ENCODE peak calls at places on chromosomes 3 and 15, in eight cellular contexts. C is GM06990, D is H1, P is ascending aorta, W is cardiac muscle cell, J is left lung, V is AG09319, R is K562. H is an unnamed sample.

GRCh38 chr3:102174312-102174712 is 260.5 kb upstream of the ZPLD1 start:
- DNase-seq in C (no peak), D (no peak), P (no peak), W (no peak), J (no peak), V (peak), R (no peak), H (no peak)

GRCh38 chr3:126130081-126130855 is 46.3 kb upstream of the SLC41A3 start:
- DNase-seq in C (no peak), D (peak), P (peak), W (no peak), J (peak), V (no peak), R (no peak), H (peak)

GRCh38 chr15:69807752-69808151 is 290.0 kb downstream of the TLE3 start:
- DNase-seq in C (no peak), D (no peak), P (no peak), W (no peak), J (no peak), V (no peak), R (no peak), H (no peak)

GRCh38 chr3:146803746-146804145 is 198.6 kb upstream of the PLSCR5 start:
- DNase-seq in C (no peak), D (no peak), P (no peak), W (no peak), J (no peak), V (peak), R (no peak), H (no peak)

GRCh38 chr3:101646726-101647125 is 30.2 kb downstream of the ZBTB11 start:
- DNase-seq in C (no peak), D (no peak), P (no peak), W (no peak), J (no peak), V (no peak), R (no peak), H (no peak)

GRCh38 chr3:182909318-182910040 is 70.9 kb downstream of the DCUN1D1 start:
- DNase-seq in C (no peak), D (no peak), P (no peak), W (peak), J (no peak), V (no peak), R (peak), H (no peak)

GRCh38 chr15:24772709-24773373 is 97.3 kb downstream of the NPAP1 start:
- DNase-seq in C (peak), D (peak), P (peak), W (no peak), J (peak), V (peak), R (peak), H (no peak)

GRCh38 chr3:128804817-128805166 is 74.6 kb upstream of the ACAD9 start:
- DNase-seq in C (no peak), D (no peak), P (no peak), W (no peak), J (no peak), V (no peak), R (no peak), H (no peak)

GRCh38 chr3:100002599-100003350 is 111.5 kb downstream of the FILIP1L start:
- DNase-seq in C (no peak), D (no peak), P (no peak), W (no peak), J (no peak), V (peak), R (no peak), H (no peak)

GRCh38 chr3:147649475-147649874 is 240.3 kb downstream of the ZIC1 start:
- DNase-seq in C (no peak), D (no peak), P (no peak), W (no peak), J (no peak), V (no peak), R (no peak), H (no peak)

GRCh38 chr15:89827821-89828220 is 13.2 kb upstream of the ANPEP start:
- DNase-seq in C (no peak), D (no peak), P (no peak), W (no peak), J (no peak), V (no peak), R (no peak), H (no peak)

GRCh38 chr3:140816804-140817203 is 124.8 kb upstream of the SLC25A36 start:
- DNase-seq in C (no peak), D (no peak), P (no peak), W (no peak), J (no peak), V (no peak), R (no peak), H (no peak)

GRCh38 chr3:133130168-133130567 is 92.0 kb downstream of the TMEM108 start:
- DNase-seq in C (no peak), D (no peak), P (no peak), W (no peak), J (peak), V (no peak), R (no peak), H (no peak)

GRCh38 chr3:101531473-101532086 is 18.6 kb upstream of the SENP7 start:
- DNase-seq in C (no peak), D (no peak), P (no peak), W (no peak), J (no peak), V (no peak), R (no peak), H (no peak)

GRCh38 chr3:45011756-45012441 is 14.2 kb upstream of the CLEC3B start:
- DNase-seq in C (no peak), D (no peak), P (peak), W (no peak), J (no peak), V (peak), R (no peak), H (no peak)

GRCh38 chr3:124246949-124247348 is 255.0 kb upstream of the ROPN1 start:
- DNase-seq in C (no peak), D (no peak), P (no peak), W (peak), J (no peak), V (no peak), R (peak), H (no peak)
- TF ChIP-seq CTCF in C (peak), D (no peak), P (peak), W (peak), J (peak), V (peak), R (peak), H (no peak)

DNA sequence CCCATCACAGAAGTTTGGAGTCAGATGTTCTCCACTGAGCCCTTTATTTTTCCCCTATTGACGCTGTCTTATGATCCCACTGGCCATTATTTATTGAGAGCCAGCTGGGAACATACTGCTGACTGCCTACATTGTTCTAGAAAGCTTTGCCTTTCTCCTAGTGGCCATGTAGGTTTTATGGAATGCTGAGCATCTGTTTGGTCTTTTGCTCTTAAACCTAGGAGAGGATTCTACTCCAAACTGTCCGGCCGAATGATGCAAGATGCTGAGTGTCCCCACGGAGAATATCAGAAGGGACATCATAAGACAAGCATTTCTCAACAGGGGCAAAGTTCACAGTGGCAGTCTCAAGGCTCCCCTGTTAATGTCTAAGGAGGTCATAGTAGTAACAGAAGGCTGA is 171.4 kb downstream of the ARRDC4 start:
- DNase-seq in C (no peak), D (no peak), P (no peak), W (no peak), J (no peak), V (no peak), R (no peak), H (no peak)
- TF ChIP-seq CTCF in C (no peak), D (no peak), P (no peak), W (no peak), J (no peak), V (no peak), R (no peak), H (no peak)

DNA sequence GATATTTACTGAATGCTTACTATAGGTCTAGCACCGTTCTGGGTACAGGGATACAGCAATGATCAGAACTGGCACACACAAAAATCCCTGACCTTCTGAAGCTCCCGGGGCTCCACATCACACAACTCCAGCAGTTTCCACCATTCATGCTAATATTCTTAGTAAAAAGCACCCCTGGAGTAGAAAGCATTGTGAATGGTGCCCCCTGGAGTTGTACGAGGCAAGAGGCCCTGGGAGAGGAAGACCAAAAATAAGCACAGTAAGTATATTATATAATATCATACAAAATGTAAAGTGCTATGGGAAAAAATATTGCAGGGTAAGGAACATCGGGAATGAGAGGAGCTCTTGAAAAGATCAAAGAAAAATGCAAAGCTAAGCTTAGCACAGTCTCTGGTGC is 790 bp upstream of the SRGAP3 start:
- DNase-seq in C (no peak), D (no peak), P (no peak), W (no peak), J (no peak), V (no peak), R (no peak), H (no peak)
- TF ChIP-seq CTCF in C (peak), D (peak), P (no peak), W (no peak), J (no peak), V (peak), R (no peak), H (no peak)

DNA sequence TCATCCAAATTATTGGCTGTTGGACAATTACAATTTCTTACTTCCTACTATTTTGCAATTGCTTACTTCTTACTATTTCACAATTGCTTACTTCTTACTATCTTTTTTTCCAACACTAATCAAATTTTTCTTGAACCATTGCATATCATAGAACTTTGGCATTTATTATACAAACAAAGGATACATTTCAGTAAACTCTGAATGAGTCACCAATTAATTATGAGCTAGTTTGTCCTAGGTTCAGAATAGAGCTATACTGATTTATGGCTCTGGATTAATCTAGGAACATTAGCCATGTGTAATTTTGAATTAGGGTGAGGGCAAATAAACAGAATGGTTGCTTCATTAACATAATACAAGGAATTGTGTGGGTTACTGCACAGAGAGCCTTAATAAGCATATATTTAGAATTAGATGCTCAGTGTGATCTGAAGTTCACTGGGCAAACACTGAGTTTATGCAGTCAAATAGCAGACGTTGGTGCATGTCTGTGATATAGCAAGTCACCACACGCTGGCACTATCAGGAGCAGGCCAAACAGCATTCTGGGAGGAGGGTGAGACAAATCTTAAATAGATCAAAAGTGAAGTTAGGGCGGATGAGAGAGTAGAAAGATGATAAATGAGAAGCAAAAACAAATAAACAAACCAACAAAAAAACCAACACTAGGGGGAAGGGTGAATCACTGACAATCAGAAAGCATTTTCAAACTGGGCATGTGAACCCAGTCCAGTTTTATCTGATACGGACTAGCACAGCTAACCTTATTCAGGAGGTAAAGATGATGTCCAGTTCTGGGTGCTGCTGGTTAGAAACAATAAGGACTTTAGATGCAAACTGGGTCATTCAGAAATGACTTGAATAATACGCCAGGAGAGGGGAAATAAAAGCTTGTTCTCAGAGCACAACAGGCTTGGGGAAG is 21.4 kb downstream of the GABRR3 start:
- DNase-seq in C (no peak), D (no peak), P (no peak), W (no peak), J (no peak), V (peak), R (no peak), H (no peak)
- TF ChIP-seq CTCF in C (no peak), D (no peak), P (no peak), W (no peak), J (no peak), V (peak), R (no peak), H (no peak)

DNA sequence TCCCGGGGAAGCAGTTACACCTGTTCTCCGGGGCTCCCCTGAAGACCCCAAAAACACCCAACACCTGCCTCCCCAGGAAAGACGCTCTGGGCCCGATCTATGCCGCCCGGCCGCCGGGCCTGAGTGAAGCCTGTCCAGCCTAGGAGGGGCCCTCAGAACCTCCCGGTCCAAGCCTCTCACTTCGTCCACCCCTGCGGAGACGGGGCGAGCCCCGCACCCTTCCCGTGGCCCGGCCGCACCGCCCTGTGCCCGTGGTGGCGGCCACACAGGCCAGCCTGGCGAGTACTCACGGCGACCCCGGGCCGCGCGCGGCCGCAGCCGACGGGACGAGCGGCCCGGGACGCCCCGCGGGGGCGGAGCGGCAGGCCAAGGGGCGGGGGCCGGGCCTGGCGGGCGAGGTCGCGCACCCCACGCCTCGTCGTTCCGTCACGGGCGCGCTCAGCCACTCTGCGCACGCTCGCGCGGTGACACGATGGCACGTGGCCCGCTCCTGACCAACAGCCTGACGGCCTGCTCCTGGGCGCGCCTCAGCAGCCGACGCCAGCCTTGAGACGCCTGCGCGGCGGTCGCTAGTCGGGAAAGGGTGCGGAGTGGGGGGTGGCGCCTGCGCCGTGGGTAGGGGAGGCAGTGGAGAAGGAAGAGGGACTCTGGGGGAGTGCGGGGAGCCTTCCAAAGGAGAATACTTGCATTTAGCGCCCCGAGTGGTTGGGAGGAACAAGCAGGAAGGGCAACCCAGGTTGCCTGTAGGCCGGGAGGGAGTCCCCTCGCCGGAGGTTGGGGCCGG is at the start of gene PARP6:
- DNase-seq in C (peak), D (peak), P (peak), W (peak), J (peak), V (peak), R (peak), H (peak)
- TF ChIP-seq CTCF in C (peak), D (peak), P (peak), W (peak), J (peak), V (peak), R (peak), H (peak)

GRCh38 chr3:43161684-43162512 is 56.0 kb upstream of the POMGNT2 start:
- DNase-seq in C (no peak), D (no peak), P (no peak), W (peak), J (no peak), V (no peak), R (no peak), H (no peak)
- TF ChIP-seq CTCF in C (peak), D (peak), P (peak), W (peak), J (peak), V (peak), R (peak), H (no peak)

GRCh38 chr3:135368781-135369180 is 573.7 kb downstream of the EPHB1 start:
- DNase-seq in C (no peak), D (no peak), P (no peak), W (no peak), J (no peak), V (no peak), R (no peak), H (no peak)
- TF ChIP-seq CTCF in C (no peak), D (no peak), P (no peak), W (no peak), J (no peak), V (no peak), R (no peak), H (no peak)

GRCh38 chr3:107633327-107634141 is 110.8 kb downstream of the BBX start:
- DNase-seq in C (peak), D (no peak), P (no peak), W (no peak), J (no peak), V (no peak), R (no peak), H (no peak)

GRCh38 chr3:107632576-107632975 is 109.8 kb downstream of the BBX start:
- DNase-seq in C (no peak), D (no peak), P (no peak), W (no peak), J (no peak), V (no peak), R (no peak), H (no peak)

GRCh38 chr3:107629556-107629955 is 106.8 kb downstream of the BBX start:
- DNase-seq in C (no peak), D (no peak), P (no peak), W (no peak), J (no peak), V (no peak), R (no peak), H (no peak)

GRCh38 chr3:107630779-107631178 is 108.0 kb downstream of the BBX start:
- DNase-seq in C (no peak), D (no peak), P (no peak), W (no peak), J (no peak), V (no peak), R (no peak), H (no peak)

DNA sequence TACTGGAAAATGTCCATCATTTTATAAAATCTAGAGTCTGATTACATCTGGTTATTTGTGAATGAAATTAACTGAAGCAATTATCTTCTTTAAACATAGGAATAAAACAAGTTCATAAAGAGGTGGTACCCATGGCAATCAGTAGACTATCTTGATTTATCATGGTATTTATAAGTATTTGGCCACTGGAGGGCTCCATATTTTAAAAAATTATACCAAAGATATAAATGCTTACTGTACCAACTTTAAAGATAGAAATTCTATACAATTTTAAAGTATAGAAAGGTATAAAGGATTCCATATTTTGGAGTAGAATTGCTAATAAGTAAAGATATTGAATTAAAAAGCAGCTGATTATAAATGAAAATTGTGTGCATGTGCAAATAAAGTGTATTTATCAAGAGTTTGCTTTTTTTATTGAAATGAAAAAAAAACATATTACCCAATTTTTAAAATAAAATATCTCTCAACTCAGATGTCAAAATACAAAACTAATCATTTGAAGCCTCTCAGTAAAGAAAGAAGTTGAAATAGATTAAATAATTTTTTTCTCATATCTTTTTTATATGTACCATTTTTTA is 105.3 kb downstream of the BBX start:
- DNase-seq in C (no peak), D (no peak), P (no peak), W (no peak), J (no peak), V (no peak), R (no peak), H (no peak)
- TF ChIP-seq CTCF in C (no peak), D (no peak), P (no peak), W (peak), J (no peak), V (no peak), R (no peak), H (no peak)

GRCh38 chr15:68252925-68253534 is 23.5 kb upstream of the CLN6 start:
- DNase-seq in C (peak), D (no peak), P (peak), W (peak), J (no peak), V (no peak), R (peak), H (no peak)

GRCh38 chr15:68258684-68259083 is 18.9 kb upstream of the FEM1B start:
- DNase-seq in C (no peak), D (no peak), P (peak), W (no peak), J (no peak), V (no peak), R (no peak), H (no peak)

GRCh38 chr15:68259883-68260282 is 17.7 kb upstream of the FEM1B start:
- DNase-seq in C (no peak), D (no peak), P (no peak), W (no peak), J (no peak), V (no peak), R (no peak), H (no peak)

GRCh38 chr15:68261241-68261640 is 16.3 kb upstream of the FEM1B start:
- DNase-seq in C (no peak), D (no peak), P (no peak), W (no peak), J (no peak), V (no peak), R (no peak), H (no peak)

DNA sequence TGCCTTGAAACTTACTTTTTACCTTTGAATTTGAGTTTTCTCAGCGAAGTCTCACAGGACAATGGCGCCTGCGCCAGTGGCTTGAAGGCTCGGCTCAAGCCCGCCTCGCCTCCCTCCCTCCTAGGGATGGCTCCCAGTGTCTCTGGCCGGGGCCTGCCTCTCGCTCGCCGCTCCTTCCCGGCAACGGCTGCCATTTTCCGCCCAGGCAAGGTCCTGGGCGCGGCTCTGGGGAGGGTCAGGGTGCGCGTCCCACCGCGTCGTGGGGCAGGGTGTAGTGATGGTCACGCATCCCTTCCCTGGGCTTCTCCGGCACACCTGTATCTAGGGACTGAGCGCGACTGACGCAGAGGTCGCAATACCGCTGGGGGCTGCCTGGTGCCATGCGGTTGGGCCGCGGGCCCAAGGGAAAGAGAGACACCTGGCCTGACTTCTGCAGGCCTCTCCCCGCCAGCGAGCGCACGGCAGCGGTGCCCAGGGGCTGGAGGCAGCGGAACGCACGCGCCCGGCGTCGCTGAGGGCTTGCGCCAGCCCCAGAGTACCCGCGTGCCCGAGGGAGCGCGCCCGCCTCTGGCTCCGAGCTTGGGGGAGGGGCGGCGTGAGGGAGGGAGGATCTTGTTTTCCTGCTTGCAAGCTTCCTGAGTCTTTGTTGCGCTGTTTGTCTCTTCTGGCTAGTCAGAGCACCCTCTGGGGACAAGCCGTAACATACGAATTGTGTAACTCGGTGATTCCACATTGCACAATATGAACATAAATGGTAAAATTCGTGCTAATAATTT is 20.7 kb upstream of the FEM1B start:
- DNase-seq in C (peak), D (peak), P (peak), W (peak), J (peak), V (peak), R (no peak), H (peak)
- TF ChIP-seq CTCF in C (no peak), D (peak), P (no peak), W (no peak), J (no peak), V (no peak), R (no peak), H (no peak)